ENCODE peak calls at places on chromosomes 11 and 22, in five cellular contexts. Y, O, M, B and I are unnamed samples.

GRCh38 chr11:71499125-71499524 is 27.9 kb upstream of the KRTAP5-7 start:
- DNase-seq in Y (no peak), O (no peak), M (no peak), B (no peak), I (no peak)

GRCh38 chr22:47613606-47614350 is 851.3 kb downstream of the TBC1D22A start:
- DNase-seq in Y (no peak), O (no peak), M (no peak), B (no peak), I (no peak)

GRCh38 chr22:49785841-49786451 is 41.7 kb downstream of the BRD1 start:
- DNase-seq in Y (no peak), O (no peak), M (no peak), B (no peak), I (no peak)

GRCh38 chr11:67273260-67273990 is 7.2 kb downstream of the GRK2 start:
- DNase-seq in Y (no peak), O (no peak), M (no peak), B (no peak), I (peak)

GRCh38 chr11:68974421-68975194 is 6.2 kb downstream of the MRGPRD start:
- DNase-seq in Y (peak), O (peak), M (peak), B (no peak), I (no peak)

GRCh38 chr11:4019891-4020290 is 74.7 kb upstream of the RRM1 start:
- DNase-seq in Y (no peak), O (no peak), M (no peak), B (no peak), I (no peak)

GRCh38 chr11:95487391-95487790 is 256.4 kb upstream of the SESN3 start:
- DNase-seq in Y (no peak), O (no peak), M (no peak), B (peak), I (no peak)

GRCh38 chr22:38258895-38259294 is 13.9 kb downstream of the TMEM184B start:
- DNase-seq in Y (no peak), O (no peak), M (peak), B (no peak), I (peak)

GRCh38 chr11:38818720-38819119 is 2220.7 kb upstream of the RAG2 start:
- DNase-seq in Y (peak), O (no peak), M (no peak), B (no peak), I (no peak)

GRCh38 chr22:30054764-30055069 is 25.5 kb upstream of the HORMAD2 start:
- DNase-seq in Y (no peak), O (no peak), M (no peak), B (no peak), I (no peak)

GRCh38 chr22:17085277-17086091 is 684 bp downstream of the IL17RA start:
- DNase-seq in Y (no peak), O (no peak), M (peak), B (no peak), I (peak)

GRCh38 chr11:114308689-114309089 is 12.5 kb downstream of the NNMT start:
- DNase-seq in Y (no peak), O (no peak), M (peak), B (no peak), I (no peak)

GRCh38 chr11:118046964-118047700 is 29.7 kb upstream of the TMPRSS4 start:
- DNase-seq in Y (no peak), O (no peak), M (no peak), B (no peak), I (no peak)

GRCh38 chr22:45317551-45318167 is 7.9 kb downstream of the FAM118A start:
- DNase-seq in Y (peak), O (no peak), M (peak), B (no peak), I (peak)

GRCh38 chr11:11395126-11395525 is 42.1 kb upstream of the CSNK2A3 start:
- DNase-seq in Y (no peak), O (no peak), M (no peak), B (no peak), I (no peak)